ENCODE peak calls at places on chromosomes 13 and 19, in four cellular contexts. O, Y, L and H are unnamed samples.

GRCh38 chr19:3359850-3360493 is 6.4 kb upstream of the NFIC start:
- DNase-seq in O (no peak), Y (no peak), L (peak), H (no peak)

GRCh38 chr19:40799558-40800338 is 757 bp downstream of the EGLN2 start:
- DNase-seq in O (no peak), Y (no peak), L (no peak), H (no peak)

GRCh38 chr19:45424191-45425058 is 708 bp upstream of the ERCC1 start:
- DNase-seq in O (no peak), Y (peak), L (peak), H (peak)

GRCh38 chr13:99777873-99778272 is 193.7 kb downstream of the ZIC5 start:
- DNase-seq in O (no peak), Y (no peak), L (no peak), H (no peak)

GRCh38 chr19:38395381-38396127 is 7.1 kb downstream of the SPRED3 start:
- DNase-seq in O (no peak), Y (no peak), L (no peak), H (no peak)

GRCh38 chr13:50130686-50131051 is 115.4 kb downstream of the KCNRG start:
- DNase-seq in O (no peak), Y (peak), L (no peak), H (peak)

GRCh38 chr19:8113017-8113416 is 36.4 kb downstream of the FBN3 start:
- DNase-seq in O (no peak), Y (no peak), L (no peak), H (no peak)

GRCh38 chr13:32527151-32527550 is 11.4 kb downstream of the N4BP2L2 start:
- DNase-seq in O (no peak), Y (no peak), L (no peak), H (no peak)

GRCh38 chr19:34475026-34475974 is 6.3 kb upstream of the WTIP start:
- DNase-seq in O (no peak), Y (peak), L (no peak), H (peak)

GRCh38 chr13:28558567-28558966 is 63.6 kb upstream of the FLT1 start:
- DNase-seq in O (no peak), Y (no peak), L (no peak), H (no peak)

GRCh38 chr19:50500060-50500752 is 10.8 kb downstream of the JOSD2 start:
- DNase-seq in O (no peak), Y (peak), L (peak), H (no peak)

GRCh38 chr13:108927615-108928014 is 298.2 kb downstream of the MYO16 start:
- DNase-seq in O (no peak), Y (no peak), L (no peak), H (no peak)

GRCh38 chr19:5103061-5103701 is 134.3 kb downstream of the KDM4B start:
- DNase-seq in O (no peak), Y (no peak), L (no peak), H (peak)

GRCh38 chr13:83780201-83780600 is 102.1 kb downstream of the SLITRK1 start:
- DNase-seq in O (no peak), Y (peak), L (no peak), H (peak)

GRCh38 chr13:74074723-74075122 is 59.5 kb downstream of the KLF12 start:
- DNase-seq in O (no peak), Y (no peak), L (no peak), H (peak)

GRCh38 chr19:15548648-15549047 is 40.3 kb downstream of the CYP4F22 start:
- DNase-seq in O (no peak), Y (no peak), L (no peak), H (no peak)

GRCh38 chr19:41172297-41173164 is 20.5 kb upstream of the CYP2S1 start:
- DNase-seq in O (no peak), Y (no peak), L (no peak), H (no peak)

GRCh38 chr19:41219924-41220567 is 1.0 kb downstream of the AXL start:
- DNase-seq in O (no peak), Y (peak), L (peak), H (peak)

GRCh38 chr13:77740931-77741586 is 43.6 kb downstream of the SLAIN1 start:
- DNase-seq in O (no peak), Y (no peak), L (no peak), H (no peak)

GRCh38 chr19:47430041-47430802 is 10.9 kb upstream of the MEIS3 start:
- DNase-seq in O (no peak), Y (no peak), L (no peak), H (peak)

GRCh38 chr13:22700488-22700887 is 480.3 kb upstream of the SGCG start:
- DNase-seq in O (no peak), Y (no peak), L (no peak), H (no peak)

GRCh38 chr13:92951273-92951820 is 275.3 kb upstream of the GPC6 start:
- DNase-seq in O (no peak), Y (no peak), L (no peak), H (no peak)

GRCh38 chr19:39413903-39414608 is 1.6 kb downstream of the PLEKHG2 start:
- DNase-seq in O (no peak), Y (peak), L (peak), H (peak)

GRCh38 chr13:52848455-52849190 is at the start of gene PCDH8:
- DNase-seq in O (no peak), Y (no peak), L (no peak), H (no peak)

GRCh38 chr13:40109324-40109958 is 454.0 kb downstream of the COG6 start:
- DNase-seq in O (no peak), Y (peak), L (no peak), H (peak)
- TF ChIP-seq BHLHE40 in O (no peak), Y (no peak), L (no peak), H (no peak)

DNA sequence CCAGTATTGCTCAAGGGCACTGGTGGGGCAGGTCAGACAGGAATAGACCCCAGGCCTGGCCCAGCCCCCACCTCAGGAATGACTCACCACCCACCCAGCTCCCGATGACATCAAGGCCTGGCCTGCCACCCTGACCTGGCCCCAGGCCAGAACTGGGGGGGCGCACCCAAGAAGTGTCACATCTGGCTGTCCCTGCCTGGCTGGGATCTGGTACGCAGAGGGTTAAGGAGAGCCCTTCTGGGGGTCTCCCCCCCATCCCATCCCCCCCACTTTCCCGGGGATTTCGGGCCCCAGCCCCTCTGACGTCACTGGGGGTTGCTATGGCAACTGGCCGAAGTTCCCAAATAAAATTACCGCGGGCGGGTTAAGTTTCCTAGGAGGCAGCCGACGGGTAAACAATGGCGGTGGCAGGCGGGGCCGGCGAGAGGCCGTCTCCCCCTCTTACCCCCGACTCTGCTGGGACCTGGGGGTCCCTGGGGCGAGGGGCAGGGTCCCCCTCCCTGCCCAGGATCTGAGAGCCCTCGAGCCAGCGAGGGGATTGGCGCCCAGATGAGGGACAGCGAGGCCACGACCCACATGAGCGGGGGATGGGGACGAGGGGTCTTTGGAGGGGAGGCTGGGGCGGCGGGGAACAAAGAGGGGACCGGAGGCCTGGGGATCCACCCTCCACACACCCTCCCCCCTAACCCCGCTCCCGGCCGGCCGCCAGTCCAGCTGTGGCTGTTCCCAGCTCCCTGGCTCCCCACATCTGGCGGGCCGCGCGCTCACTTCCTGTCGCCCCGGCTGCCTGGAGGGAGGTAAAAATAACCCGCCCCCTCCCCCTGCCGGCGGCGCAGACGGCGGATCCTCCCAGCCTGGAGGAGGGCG is 29.7 kb upstream of the NANOS3 start:
- DNase-seq in O (no peak), Y (peak), L (peak), H (peak)
- TF ChIP-seq CTCF in O (peak), Y (no peak), L (peak), H (peak)

DNA sequence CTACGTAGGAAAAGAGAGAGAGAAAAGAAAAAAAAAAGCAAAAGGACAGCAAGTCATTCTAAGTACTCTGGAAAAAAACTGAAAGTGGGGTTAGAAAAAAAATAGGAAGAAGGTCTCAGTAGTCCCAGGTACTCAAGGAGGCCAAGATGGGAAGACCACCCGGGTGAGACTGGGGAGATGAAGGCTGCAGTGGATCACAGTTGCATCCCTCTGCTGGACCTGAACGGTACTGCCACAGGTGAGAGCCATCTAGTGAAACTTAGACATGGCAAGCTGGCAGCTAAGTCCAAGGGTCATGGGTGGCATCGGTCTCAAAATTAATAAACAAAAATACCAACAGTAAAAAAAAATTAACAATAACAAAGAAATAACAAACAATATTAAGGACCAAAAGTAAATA is 41.0 kb upstream of the ZNF91 start:
- DNase-seq in O (no peak), Y (no peak), L (peak), H (no peak)
- TF ChIP-seq CEBPB in O (no peak), Y (no peak), L (no peak), H (no peak)

GRCh38 chr13:71863249-71863648 is 3.8 kb downstream of the DACH1 start:
- DNase-seq in O (no peak), Y (no peak), L (no peak), H (no peak)

GRCh38 chr13:71864981-71865857 is 1.8 kb downstream of the DACH1 start:
- DNase-seq in O (no peak), Y (no peak), L (no peak), H (no peak)

GRCh38 chr13:71866173-71867091 is 572 bp downstream of the DACH1 start:
- DNase-seq in O (no peak), Y (no peak), L (no peak), H (no peak)

GRCh38 chr13:71865858-71866172 is 1.2 kb downstream of the DACH1 start:
- DNase-seq in O (no peak), Y (no peak), L (no peak), H (no peak)

GRCh38 chr13:71864094-71864980 is 2.7 kb downstream of the DACH1 start:
- DNase-seq in O (no peak), Y (no peak), L (no peak), H (no peak)
- TF ChIP-seq BHLHE40 in O (no peak), Y (no peak), L (no peak), H (no peak)

GRCh38 chr13:51328488-51328887 is 11.0 kb upstream of the SERPINE3 start:
- DNase-seq in O (no peak), Y (no peak), L (no peak), H (no peak)
- TF ChIP-seq CTCF in O (no peak), Y (no peak), L (no peak), H (no peak)

DNA sequence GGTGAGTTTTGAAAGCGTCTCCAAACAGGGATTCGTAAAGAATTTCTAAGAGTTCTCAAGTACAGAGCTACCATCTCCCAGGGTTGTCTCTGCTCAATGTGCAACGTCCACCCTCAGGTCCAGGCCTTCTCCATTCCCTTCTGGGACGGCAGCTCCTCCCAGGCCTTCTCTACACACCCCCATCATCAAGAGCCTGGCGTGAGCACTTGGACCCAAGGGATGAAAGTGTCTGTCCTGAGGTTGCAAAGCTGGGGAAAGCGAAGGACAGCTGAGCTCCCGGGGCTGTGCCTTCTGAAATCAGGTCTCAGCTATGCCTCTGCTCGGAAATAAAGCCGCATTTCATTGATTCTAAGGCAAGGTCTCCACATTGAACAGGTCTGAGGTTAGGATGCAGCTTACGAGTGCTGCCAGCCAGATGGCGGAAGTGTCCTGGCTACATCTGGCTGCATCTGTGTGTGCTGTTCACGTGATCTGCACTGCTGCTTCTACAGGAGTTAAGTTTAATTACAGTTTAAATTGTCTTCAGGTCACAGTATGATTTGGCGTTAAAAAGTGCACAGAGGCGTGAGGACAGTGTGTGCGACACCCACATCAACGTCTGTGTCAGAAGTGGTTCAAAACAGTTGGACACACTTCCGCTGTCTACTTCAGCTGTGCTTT is 27.0 kb upstream of the MIER2 start:
- DNase-seq in O (no peak), Y (no peak), L (no peak), H (no peak)
- TF ChIP-seq CEBPB in O (no peak), Y (no peak), L (no peak), H (no peak)

GRCh38 chr13:42574435-42575311 is 721 bp downstream of the TNFSF11 start:
- DNase-seq in O (no peak), Y (no peak), L (no peak), H (no peak)
- TF ChIP-seq BHLHE40 in O (peak), Y (no peak), L (no peak), H (no peak)

GRCh38 chr19:51889934-51890333 is 2.2 kb upstream of the ZNF577 start:
- DNase-seq in O (no peak), Y (no peak), L (no peak), H (no peak)
- TF ChIP-seq CTCF in O (no peak), Y (no peak), L (no peak), H (no peak)

GRCh38 chr19:54464624-54465266 is 1.2 kb upstream of the LENG9 start:
- DNase-seq in O (no peak), Y (peak), L (peak), H (peak)
- TF ChIP-seq CEBPB in O (no peak), Y (no peak), L (no peak), H (no peak)